ENCODE peak calls at places on chromosomes 6 and 20, in four cellular contexts. M is psoas muscle; S is stimulated activated CD8-positive, alpha-beta memory T cell treated with anti-CD3 and anti-CD28 coated beads, Interleukin-4, amount 100 ng/mL, for 24 hours; F is NCI-H1417. J is an unnamed sample.
A peak's percentile ranks its signal among the peaks of the same experiment; 100 is the strongest.

GRCh38 chr20:4721719-4722118 is at the start of gene PRND:
- DNase-seq in M (no peak), S (no peak), F (no peak), J (no peak)

GRCh38 chr6:167530960-167531359 is 206.1 kb downstream of the TTLL2 start:
- DNase-seq in M (no peak), S (no peak), F (no peak), J (no peak)

GRCh38 chr6:135496805-135497411 is 632 bp downstream of the AHI1 start:
- DNase-seq in M (no peak), S (no peak), F (no peak), J (no peak)

GRCh38 chr6:137291441-137291840 is 72.3 kb upstream of the IFNGR1 start:
- DNase-seq in M (no peak), S (no peak), F (no peak), J (no peak)

GRCh38 chr20:25081065-25081729 is 744 bp downstream of the VSX1 start:
- DNase-seq in M (peak; percentile 29), S (no peak), F (no peak), J (no peak)

GRCh38 chr20:46174469-46175126 is 56.5 kb downstream of the CD40 start:
- DNase-seq in M (peak; percentile 84), S (peak; percentile 63), F (no peak), J (peak; percentile 90)

GRCh38 chr6:156391379-156391777 is 385.8 kb upstream of the ARID1B start:
- DNase-seq in M (no peak), S (no peak), F (no peak), J (no peak)

GRCh38 chr20:41318271-41318649 is 729 bp upstream of the ZHX3 start:
- DNase-seq in M (no peak), S (no peak), F (peak; percentile 62), J (no peak)

GRCh38 chr6:24666097-24666615 is 543 bp downstream of the TDP2 start:
- DNase-seq in M (peak; percentile 65), S (peak; percentile 19), F (peak; percentile 79), J (peak; percentile 49)

GRCh38 chr6:56334937-56335336 is 87.6 kb upstream of the COL21A1 start:
- DNase-seq in M (no peak), S (no peak), F (no peak), J (no peak)

GRCh38 chr6:1950631-1951030 is 294.8 kb downstream of the GMDS start:
- DNase-seq in M (no peak), S (no peak), F (no peak), J (no peak)

GRCh38 chr6:26107935-26108334 is 20.7 kb downstream of the HFE start:
- DNase-seq in M (no peak), S (no peak), F (no peak), J (no peak)

GRCh38 chr6:46909371-46909770 is 12.4 kb downstream of the ADGRF5 start:
- DNase-seq in M (no peak), S (no peak), F (no peak), J (no peak)

GRCh38 chr20:5913166-5913565 is 37.2 kb downstream of the TRMT6 start:
- DNase-seq in M (no peak), S (no peak), F (no peak), J (no peak)

GRCh38 chr6:89410231-89411018 is 1.6 kb downstream of the RRAGD start:
- DNase-seq in M (no peak), S (no peak), F (no peak), J (no peak)

GRCh38 chr6:582370-582769 is 74.5 kb downstream of the HUS1B start:
- DNase-seq in M (no peak), S (no peak), F (no peak), J (no peak)

GRCh38 chr20:56513096-56513806 is 11.3 kb upstream of the FAM209A start:
- DNase-seq in M (no peak), S (no peak), F (no peak), J (no peak)

GRCh38 chr20:58652606-58653303 is 1.7 kb downstream of the STX16 start:
- DNase-seq in M (no peak), S (no peak), F (no peak), J (no peak)

GRCh38 chr6:16684896-16685554 is 76.2 kb downstream of the ATXN1 start:
- DNase-seq in M (no peak), S (peak; percentile 84), F (no peak), J (no peak)

GRCh38 chr6:123575218-123575617 is 61.5 kb downstream of the TRDN start:
- DNase-seq in M (no peak), S (no peak), F (peak; percentile 27), J (no peak)

GRCh38 chr6:134373282-134373922 is 55.5 kb upstream of the SGK1 start:
- DNase-seq in M (no peak), S (no peak), F (no peak), J (no peak)

GRCh38 chr6:158165919-158166416 is 2.1 kb downstream of the SERAC1 start:
- DNase-seq in M (no peak), S (no peak), F (no peak), J (no peak)